ENCODE peak calls at places on chromosomes 11 and 22, in ten cellular contexts. One of them, this sample, is unnamed.

GRCh38 chr11:76526878-76527277 is 82.1 kb downstream of the EMSY start:
- DNase-seq in fibroblast of pulmonary artery: no peak
- DNase-seq in HFF-Myc: no peak
- DNase-seq in neural crest cell: no peak
- DNase-seq in right atrium auricular region: no peak
- DNase-seq in PC-3: no peak
- DNase-seq in activated CD8-positive, alpha-beta T cell treated with anti-CD3 and anti-CD28 coated beads for 36 hours: no peak
- DNase-seq in HL-60: no peak
- DNase-seq in HFFc6: no peak
- DNase-seq in AG09309: no peak
- DNase-seq in this sample: no peak

GRCh38 chr11:126720539-126721235 is 279.9 kb downstream of the KIRREL3 start:
- DNase-seq in HFFc6: no peak
- DNase-seq in HL-60: no peak
- DNase-seq in activated CD8-positive, alpha-beta T cell treated with anti-CD3 and anti-CD28 coated beads for 36 hours: no peak
- DNase-seq in neural crest cell: no peak
- DNase-seq in PC-3: no peak
- DNase-seq in HFF-Myc: no peak
- DNase-seq in right atrium auricular region: no peak
- DNase-seq in fibroblast of pulmonary artery: no peak
- DNase-seq in AG09309: no peak
- DNase-seq in this sample: no peak

GRCh38 chr11:46047520-46047919 is 73.7 kb downstream of the PHF21A start:
- DNase-seq in PC-3: peak; percentile 18
- DNase-seq in HFFc6: no peak
- DNase-seq in right atrium auricular region: no peak
- DNase-seq in fibroblast of pulmonary artery: peak; percentile 46
- DNase-seq in AG09309: no peak
- DNase-seq in HL-60: no peak
- DNase-seq in neural crest cell: no peak
- DNase-seq in HFF-Myc: no peak
- DNase-seq in activated CD8-positive, alpha-beta T cell treated with anti-CD3 and anti-CD28 coated beads for 36 hours: no peak
- DNase-seq in this sample: no peak

GRCh38 chr11:133988686-133989410 is 32.1 kb upstream of the IGSF9B start:
- DNase-seq in activated CD8-positive, alpha-beta T cell treated with anti-CD3 and anti-CD28 coated beads for 36 hours: no peak
- DNase-seq in AG09309: no peak
- DNase-seq in right atrium auricular region: no peak
- DNase-seq in HL-60: no peak
- DNase-seq in HFFc6: no peak
- DNase-seq in neural crest cell: no peak
- DNase-seq in fibroblast of pulmonary artery: no peak
- DNase-seq in HFF-Myc: no peak
- DNase-seq in PC-3: no peak
- DNase-seq in this sample: no peak

GRCh38 chr11:34488855-34489557 is 24.6 kb downstream of the ELF5 start:
- DNase-seq in HFF-Myc: no peak
- DNase-seq in activated CD8-positive, alpha-beta T cell treated with anti-CD3 and anti-CD28 coated beads for 36 hours: no peak
- DNase-seq in neural crest cell: no peak
- DNase-seq in AG09309: no peak
- DNase-seq in fibroblast of pulmonary artery: no peak
- DNase-seq in HL-60: no peak
- DNase-seq in HFFc6: no peak
- DNase-seq in PC-3: no peak
- DNase-seq in right atrium auricular region: no peak
- DNase-seq in this sample: no peak

GRCh38 chr11:121696177-121696863 is 243.6 kb upstream of the SORL1-AS1 start:
- DNase-seq in AG09309: no peak
- DNase-seq in neural crest cell: no peak
- DNase-seq in HL-60: no peak
- DNase-seq in right atrium auricular region: no peak
- DNase-seq in PC-3: no peak
- DNase-seq in HFFc6: no peak
- DNase-seq in HFF-Myc: no peak
- DNase-seq in activated CD8-positive, alpha-beta T cell treated with anti-CD3 and anti-CD28 coated beads for 36 hours: no peak
- DNase-seq in fibroblast of pulmonary artery: no peak
- DNase-seq in this sample: no peak

GRCh38 chr11:46914363-46914762 is 4.0 kb downstream of the LRP4 start:
- DNase-seq in AG09309: no peak
- DNase-seq in HFFc6: peak; percentile 39
- DNase-seq in right atrium auricular region: no peak
- DNase-seq in HFF-Myc: no peak
- DNase-seq in HL-60: no peak
- DNase-seq in fibroblast of pulmonary artery: no peak
- DNase-seq in activated CD8-positive, alpha-beta T cell treated with anti-CD3 and anti-CD28 coated beads for 36 hours: no peak
- DNase-seq in neural crest cell: no peak
- DNase-seq in PC-3: peak; percentile 49
- DNase-seq in this sample: no peak

GRCh38 chr11:62958547-62959071 is 26.2 kb downstream of the SLC22A6 start:
- DNase-seq in activated CD8-positive, alpha-beta T cell treated with anti-CD3 and anti-CD28 coated beads for 36 hours: no peak
- DNase-seq in right atrium auricular region: no peak
- DNase-seq in neural crest cell: no peak
- DNase-seq in AG09309: no peak
- DNase-seq in PC-3: no peak
- DNase-seq in HL-60: no peak
- DNase-seq in HFFc6: no peak
- DNase-seq in fibroblast of pulmonary artery: peak; percentile 30
- DNase-seq in HFF-Myc: peak; percentile 33
- DNase-seq in this sample: peak; percentile 40

GRCh38 chr11:2090172-2091111 is 48.7 kb downstream of the IGF2 start:
- DNase-seq in PC-3: no peak
- DNase-seq in HFF-Myc: no peak
- DNase-seq in HL-60: no peak
- DNase-seq in right atrium auricular region: peak; percentile 42
- DNase-seq in neural crest cell: no peak
- DNase-seq in activated CD8-positive, alpha-beta T cell treated with anti-CD3 and anti-CD28 coated beads for 36 hours: no peak
- DNase-seq in AG09309: no peak
- DNase-seq in fibroblast of pulmonary artery: no peak
- DNase-seq in HFFc6: no peak
- DNase-seq in this sample: no peak

GRCh38 chr22:27757928-27758525 is 43.5 kb downstream of the MN1 start:
- DNase-seq in activated CD8-positive, alpha-beta T cell treated with anti-CD3 and anti-CD28 coated beads for 36 hours: no peak
- DNase-seq in fibroblast of pulmonary artery: no peak
- DNase-seq in right atrium auricular region: no peak
- DNase-seq in AG09309: no peak
- DNase-seq in HFF-Myc: no peak
- DNase-seq in PC-3: no peak
- DNase-seq in HFFc6: no peak
- DNase-seq in HL-60: no peak
- DNase-seq in neural crest cell: no peak
- DNase-seq in this sample: no peak

GRCh38 chr11:58286249-58286648 is 18.2 kb upstream of the OR10W1 start:
- DNase-seq in HFFc6: peak; percentile 32
- DNase-seq in HL-60: no peak
- DNase-seq in neural crest cell: no peak
- DNase-seq in fibroblast of pulmonary artery: peak; percentile 49
- DNase-seq in AG09309: no peak
- DNase-seq in activated CD8-positive, alpha-beta T cell treated with anti-CD3 and anti-CD28 coated beads for 36 hours: peak; percentile 9
- DNase-seq in PC-3: peak; percentile 66
- DNase-seq in right atrium auricular region: no peak
- DNase-seq in HFF-Myc: no peak
- DNase-seq in this sample: no peak

GRCh38 chr11:69947059-69947771 is 128.0 kb upstream of the FGF3 start:
- DNase-seq in neural crest cell: no peak
- DNase-seq in HL-60: no peak
- DNase-seq in HFF-Myc: no peak
- DNase-seq in right atrium auricular region: no peak
- DNase-seq in HFFc6: no peak
- DNase-seq in activated CD8-positive, alpha-beta T cell treated with anti-CD3 and anti-CD28 coated beads for 36 hours: no peak
- DNase-seq in AG09309: no peak
- DNase-seq in PC-3: peak; percentile 30
- DNase-seq in fibroblast of pulmonary artery: no peak
- DNase-seq in this sample: no peak

GRCh38 chr11:69947772-69948255 is 128.6 kb upstream of the FGF3 start:
- DNase-seq in HFF-Myc: no peak
- DNase-seq in activated CD8-positive, alpha-beta T cell treated with anti-CD3 and anti-CD28 coated beads for 36 hours: no peak
- DNase-seq in PC-3: no peak
- DNase-seq in right atrium auricular region: no peak
- DNase-seq in HL-60: no peak
- DNase-seq in neural crest cell: no peak
- DNase-seq in fibroblast of pulmonary artery: no peak
- DNase-seq in AG09309: no peak
- DNase-seq in HFFc6: no peak
- DNase-seq in this sample: no peak

GRCh38 chr11:69949327-69949726 is 128.8 kb upstream of the ANO1 start:
- DNase-seq in activated CD8-positive, alpha-beta T cell treated with anti-CD3 and anti-CD28 coated beads for 36 hours: no peak
- DNase-seq in neural crest cell: no peak
- DNase-seq in HFFc6: peak; percentile 81
- DNase-seq in fibroblast of pulmonary artery: peak; percentile 69
- DNase-seq in AG09309: peak; percentile 25
- DNase-seq in HL-60: no peak
- DNase-seq in right atrium auricular region: peak; percentile 76
- DNase-seq in PC-3: peak; percentile 99
- DNase-seq in HFF-Myc: no peak
- DNase-seq in this sample: no peak

GRCh38 chr11:69950120-69950519 is 128.0 kb upstream of the ANO1 start:
- DNase-seq in neural crest cell: peak; percentile 41
- DNase-seq in HFFc6: no peak
- DNase-seq in HL-60: no peak
- DNase-seq in PC-3: peak; percentile 72
- DNase-seq in fibroblast of pulmonary artery: no peak
- DNase-seq in AG09309: no peak
- DNase-seq in HFF-Myc: no peak
- DNase-seq in right atrium auricular region: no peak
- DNase-seq in activated CD8-positive, alpha-beta T cell treated with anti-CD3 and anti-CD28 coated beads for 36 hours: peak; percentile 59
- DNase-seq in this sample: no peak

GRCh38 chr11:69948256-69949141 is 129.3 kb upstream of the FGF3 start:
- DNase-seq in AG09309: no peak
- DNase-seq in HFFc6: no peak
- DNase-seq in HFF-Myc: no peak
- DNase-seq in PC-3: peak; percentile 98
- DNase-seq in neural crest cell: no peak
- DNase-seq in HL-60: no peak
- DNase-seq in activated CD8-positive, alpha-beta T cell treated with anti-CD3 and anti-CD28 coated beads for 36 hours: peak; percentile 14
- DNase-seq in fibroblast of pulmonary artery: no peak
- DNase-seq in right atrium auricular region: no peak
- DNase-seq in this sample: no peak
- TF ChIP-seq CTCF in AG09309: no peak
- TF ChIP-seq CTCF in HFFc6: no peak
- TF ChIP-seq CTCF in HFF-Myc: no peak
- TF ChIP-seq CTCF in PC-3: peak; percentile 42
- TF ChIP-seq CTCF in neural crest cell: no peak
- TF ChIP-seq CTCF in HL-60: no peak
- TF ChIP-seq CTCF in activated CD8-positive, alpha-beta T cell treated with anti-CD3 and anti-CD28 coated beads for 36 hours: no peak
- TF ChIP-seq CTCF in fibroblast of pulmonary artery: no peak
- TF ChIP-seq CTCF in right atrium auricular region: no peak
- TF ChIP-seq CTCF in this sample: peak; percentile 35

GRCh38 chr11:61392991-61393595 is 706 bp downstream of the TMEM216 start:
- DNase-seq in right atrium auricular region: no peak
- DNase-seq in HFFc6: no peak
- DNase-seq in neural crest cell: no peak
- DNase-seq in fibroblast of pulmonary artery: peak; percentile 26
- DNase-seq in activated CD8-positive, alpha-beta T cell treated with anti-CD3 and anti-CD28 coated beads for 36 hours: peak; percentile 35
- DNase-seq in HL-60: no peak
- DNase-seq in HFF-Myc: no peak
- DNase-seq in AG09309: no peak
- DNase-seq in PC-3: peak; percentile 53
- DNase-seq in this sample: no peak
- TF ChIP-seq CTCF in right atrium auricular region: no peak
- TF ChIP-seq CTCF in HFFc6: peak; percentile 43
- TF ChIP-seq CTCF in neural crest cell: no peak
- TF ChIP-seq CTCF in fibroblast of pulmonary artery: peak; percentile 34
- TF ChIP-seq CTCF in activated CD8-positive, alpha-beta T cell treated with anti-CD3 and anti-CD28 coated beads for 36 hours: peak; percentile 28
- TF ChIP-seq CTCF in HL-60: no peak
- TF ChIP-seq CTCF in HFF-Myc: peak; percentile 29
- TF ChIP-seq CTCF in AG09309: peak; percentile 47
- TF ChIP-seq CTCF in PC-3: peak; percentile 59
- TF ChIP-seq CTCF in this sample: peak; percentile 36

GRCh38 chr22:26321469-26321913 is 107.6 kb upstream of the ASPHD2 start:
- DNase-seq in AG09309: peak; percentile 87
- DNase-seq in HL-60: no peak
- DNase-seq in fibroblast of pulmonary artery: peak; percentile 6
- DNase-seq in neural crest cell: no peak
- DNase-seq in PC-3: peak; percentile 31
- DNase-seq in HFF-Myc: peak; percentile 48
- DNase-seq in activated CD8-positive, alpha-beta T cell treated with anti-CD3 and anti-CD28 coated beads for 36 hours: no peak
- DNase-seq in HFFc6: peak; percentile 86
- DNase-seq in right atrium auricular region: no peak
- DNase-seq in this sample: no peak

GRCh38 chr22:26322179-26322905 is 106.7 kb upstream of the ASPHD2 start:
- DNase-seq in fibroblast of pulmonary artery: peak; percentile 35
- DNase-seq in HFF-Myc: peak; percentile 93
- DNase-seq in right atrium auricular region: no peak
- DNase-seq in AG09309: peak; percentile 95
- DNase-seq in HFFc6: peak; percentile 99
- DNase-seq in neural crest cell: no peak
- DNase-seq in HL-60: no peak
- DNase-seq in PC-3: peak; percentile 75
- DNase-seq in activated CD8-positive, alpha-beta T cell treated with anti-CD3 and anti-CD28 coated beads for 36 hours: no peak
- DNase-seq in this sample: no peak

GRCh38 chr22:26316732-26317131 is 112.3 kb upstream of the ASPHD2 start:
- DNase-seq in right atrium auricular region: no peak
- DNase-seq in HFF-Myc: no peak
- DNase-seq in HL-60: no peak
- DNase-seq in AG09309: no peak
- DNase-seq in HFFc6: no peak
- DNase-seq in fibroblast of pulmonary artery: no peak
- DNase-seq in PC-3: no peak
- DNase-seq in activated CD8-positive, alpha-beta T cell treated with anti-CD3 and anti-CD28 coated beads for 36 hours: no peak
- DNase-seq in neural crest cell: no peak
- DNase-seq in this sample: no peak

GRCh38 chr22:26320469-26320868 is 108.6 kb upstream of the ASPHD2 start:
- DNase-seq in right atrium auricular region: no peak
- DNase-seq in fibroblast of pulmonary artery: no peak
- DNase-seq in HFFc6: no peak
- DNase-seq in AG09309: no peak
- DNase-seq in activated CD8-positive, alpha-beta T cell treated with anti-CD3 and anti-CD28 coated beads for 36 hours: no peak
- DNase-seq in PC-3: no peak
- DNase-seq in neural crest cell: no peak
- DNase-seq in HL-60: no peak
- DNase-seq in HFF-Myc: no peak
- DNase-seq in this sample: no peak

DNA sequence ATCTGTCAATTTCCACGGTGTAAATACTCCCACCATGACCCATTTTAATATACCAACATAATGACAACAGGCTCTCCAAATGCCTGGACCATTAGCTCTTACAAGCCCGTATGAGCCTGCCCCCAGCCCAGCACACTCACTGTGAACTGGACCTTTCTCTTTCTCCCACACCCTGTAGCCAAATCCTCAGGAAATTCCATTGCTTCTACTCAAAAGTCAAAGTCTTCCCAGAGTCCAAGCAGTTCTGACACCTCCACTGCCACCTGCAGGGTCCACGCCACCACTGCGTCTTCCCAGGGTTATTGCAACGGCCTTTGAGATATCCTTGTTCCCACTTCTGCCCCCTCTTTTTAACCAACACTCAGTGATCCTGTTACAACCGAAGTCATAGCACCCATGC is 110.1 kb upstream of the ASPHD2 start:
- DNase-seq in HFF-Myc: peak; percentile 7
- DNase-seq in AG09309: no peak
- DNase-seq in fibroblast of pulmonary artery: peak; percentile 19
- DNase-seq in right atrium auricular region: no peak
- DNase-seq in PC-3: peak; percentile 32
- DNase-seq in HL-60: no peak
- DNase-seq in neural crest cell: no peak
- DNase-seq in HFFc6: peak; percentile 68
- DNase-seq in activated CD8-positive, alpha-beta T cell treated with anti-CD3 and anti-CD28 coated beads for 36 hours: no peak
- DNase-seq in this sample: no peak
- TF ChIP-seq CTCF in HFF-Myc: peak; percentile 45
- TF ChIP-seq CTCF in AG09309: peak; percentile 34
- TF ChIP-seq CTCF in fibroblast of pulmonary artery: peak; percentile 27
- TF ChIP-seq CTCF in right atrium auricular region: no peak
- TF ChIP-seq CTCF in PC-3: peak; percentile 41
- TF ChIP-seq CTCF in HL-60: no peak
- TF ChIP-seq CTCF in neural crest cell: no peak
- TF ChIP-seq CTCF in HFFc6: peak; percentile 71
- TF ChIP-seq CTCF in activated CD8-positive, alpha-beta T cell treated with anti-CD3 and anti-CD28 coated beads for 36 hours: no peak
- TF ChIP-seq CTCF in this sample: no peak

GRCh38 chr11:112511271-112511670 is 250.6 kb upstream of the PLET1 start:
- DNase-seq in HFFc6: no peak
- DNase-seq in AG09309: no peak
- DNase-seq in right atrium auricular region: no peak
- DNase-seq in fibroblast of pulmonary artery: no peak
- DNase-seq in neural crest cell: no peak
- DNase-seq in HFF-Myc: no peak
- DNase-seq in HL-60: no peak
- DNase-seq in activated CD8-positive, alpha-beta T cell treated with anti-CD3 and anti-CD28 coated beads for 36 hours: no peak
- DNase-seq in PC-3: no peak
- DNase-seq in this sample: no peak
- TF ChIP-seq CTCF in HFFc6: no peak
- TF ChIP-seq CTCF in AG09309: no peak
- TF ChIP-seq CTCF in right atrium auricular region: no peak
- TF ChIP-seq CTCF in fibroblast of pulmonary artery: no peak
- TF ChIP-seq CTCF in neural crest cell: no peak
- TF ChIP-seq CTCF in HFF-Myc: no peak
- TF ChIP-seq CTCF in HL-60: no peak
- TF ChIP-seq CTCF in activated CD8-positive, alpha-beta T cell treated with anti-CD3 and anti-CD28 coated beads for 36 hours: no peak
- TF ChIP-seq CTCF in PC-3: no peak
- TF ChIP-seq CTCF in this sample: no peak